ENCODE peak calls at places on chromosomes 2 and 18, in five cellular contexts. E, D, C, H and O are unnamed samples.

GRCh38 chr2:227783404-227784138 is 30.1 kb upstream of the CCL20 start:
- DNase-seq in E (peak), D (no peak), C (no peak), H (no peak), O (no peak)

GRCh38 chr18:62952807-62953206 is 237.5 kb downstream of the PHLPP1 start:
- DNase-seq in E (no peak), D (no peak), C (no peak), H (no peak), O (no peak)

GRCh38 chr2:240997141-240997855 is 1.1 kb upstream of the SNED1 start:
- DNase-seq in E (no peak), D (no peak), C (no peak), H (no peak), O (peak)

GRCh38 chr2:74919827-74920226 is 38.6 kb upstream of the POLE4 start:
- DNase-seq in E (peak), D (peak), C (peak), H (peak), O (peak)

GRCh38 chr2:45047301-45047700 is 38.0 kb upstream of the SIX2 start:
- DNase-seq in E (no peak), D (no peak), C (no peak), H (no peak), O (no peak)

GRCh38 chr2:149908731-149909690 is 321.4 kb upstream of the MMADHC start:
- DNase-seq in E (no peak), D (no peak), C (no peak), H (peak), O (no peak)

GRCh38 chr18:79199691-79200374 is 130.6 kb downstream of the ATP9B start:
- DNase-seq in E (no peak), D (no peak), C (no peak), H (no peak), O (no peak)

GRCh38 chr2:73359915-73360697 is 25.5 kb upstream of the ALMS1 start:
- DNase-seq in E (peak), D (no peak), C (no peak), H (peak), O (no peak)

GRCh38 chr2:241574911-241575623 is 16.5 kb downstream of the BOK start:
- DNase-seq in E (no peak), D (no peak), C (no peak), H (no peak), O (no peak)

GRCh38 chr2:222399038-222399783 is 25.1 kb upstream of the SGPP2 start:
- DNase-seq in E (peak), D (no peak), C (no peak), H (peak), O (no peak)

GRCh38 chr2:42663106-42663755 is 94.8 kb downstream of the MTA3 start:
- DNase-seq in E (peak), D (peak), C (peak), H (peak), O (peak)

GRCh38 chr2:217897816-217898806 is 104.7 kb downstream of the TNS1 start:
- DNase-seq in E (peak), D (no peak), C (no peak), H (no peak), O (peak)

GRCh38 chr2:219247678-219248642 is 2.7 kb downstream of the STK16 start:
- DNase-seq in E (no peak), D (no peak), C (no peak), H (no peak), O (peak)

GRCh38 chr2:224570328-224570993 is 14.7 kb downstream of the CUL3 start:
- DNase-seq in E (no peak), D (no peak), C (no peak), H (no peak), O (no peak)

GRCh38 chr2:96144481-96145027 is 686 bp downstream of the DUSP2 start:
- DNase-seq in E (no peak), D (no peak), C (no peak), H (no peak), O (no peak)

GRCh38 chr2:199977984-199978415 is 22.6 kb downstream of the MAIP1 start:
- DNase-seq in E (no peak), D (peak), C (no peak), H (no peak), O (no peak)

GRCh38 chr2:189674374-189675112 is at the start of gene ANKAR:
- DNase-seq in E (peak), D (peak), C (peak), H (peak), O (peak)

GRCh38 chr2:135688002-135688401 is 53.7 kb upstream of the UBXN4 start:
- DNase-seq in E (peak), D (no peak), C (no peak), H (no peak), O (no peak)

GRCh38 chr18:55224086-55224625 is 264.9 kb upstream of the CCDC68 start:
- DNase-seq in E (no peak), D (no peak), C (no peak), H (no peak), O (no peak)

GRCh38 chr18:30106356-30106755 is 936.2 kb downstream of the DSC3 start:
- DNase-seq in E (no peak), D (no peak), C (no peak), H (no peak), O (no peak)

GRCh38 chr2:227534714-227535113 is 62.8 kb downstream of the AGFG1 start:
- DNase-seq in E (no peak), D (no peak), C (no peak), H (no peak), O (no peak)

GRCh38 chr2:129400825-129401224 is 578.6 kb upstream of the RAB6C start:
- DNase-seq in E (no peak), D (no peak), C (no peak), H (no peak), O (no peak)